ENCODE peak calls at places on chromosomes 5 and 9, in nine cellular contexts. N is H9, D is osteoblast, L is astrocyte, W is H1, E is HepG2, C is fibroblast of lung, T is mesendoderm, M is DND-41. O is an unnamed sample.

GRCh38 chr5:107320851-107321250 is 349.9 kb downstream of the EFNA5 start:
- DNase-seq in N (no peak), D (no peak), L (no peak), W (no peak), E (no peak), C (no peak), T (no peak), M (no peak), O (no peak)

GRCh38 chr9:36074870-36075532 is 38.3 kb downstream of the RECK start:
- DNase-seq in N (no peak), D (peak; percentile 17), L (peak; percentile 66), W (no peak), E (peak; percentile 17), C (peak; percentile 78), T (no peak), M (no peak), O (no peak)

GRCh38 chr5:58622884-58623871 is 40.3 kb downstream of the RAB3C start:
- DNase-seq in N (no peak), D (no peak), L (no peak), W (no peak), E (no peak), C (no peak), T (no peak), M (no peak), O (no peak)

GRCh38 chr5:23446436-23446835 is 61.0 kb upstream of the PRDM9 start:
- DNase-seq in N (no peak), D (no peak), L (no peak), W (no peak), E (no peak), C (peak; percentile 3), T (no peak), M (no peak), O (no peak)

GRCh38 chr9:98333703-98334582 is 78.5 kb upstream of the TBC1D2 start:
- DNase-seq in N (no peak), D (peak; percentile 74), L (peak; percentile 79), W (no peak), E (no peak), C (peak; percentile 81), T (no peak), M (no peak), O (no peak)

GRCh38 chr5:136058031-136058971 is 29.5 kb downstream of the TGFBI start:
- DNase-seq in N (peak; percentile 60), D (peak; percentile 93), L (peak; percentile 99), W (no peak), E (peak; percentile 99), C (peak; percentile 99), T (peak; percentile 93), M (no peak), O (no peak)

GRCh38 chr5:125277494-125278154 is 531.2 kb upstream of the ZNF608 start:
- DNase-seq in N (no peak), D (peak; percentile 75), L (peak; percentile 95), W (no peak), E (peak; percentile 14), C (peak; percentile 96), T (peak; percentile 48), M (no peak), O (no peak)

GRCh38 chr5:150661086-150661485 is at the start of gene MYOZ3:
- DNase-seq in N (peak; percentile 26), D (peak; percentile 73), L (no peak), W (no peak), E (no peak), C (no peak), T (peak; percentile 6), M (no peak), O (no peak)

DNA sequence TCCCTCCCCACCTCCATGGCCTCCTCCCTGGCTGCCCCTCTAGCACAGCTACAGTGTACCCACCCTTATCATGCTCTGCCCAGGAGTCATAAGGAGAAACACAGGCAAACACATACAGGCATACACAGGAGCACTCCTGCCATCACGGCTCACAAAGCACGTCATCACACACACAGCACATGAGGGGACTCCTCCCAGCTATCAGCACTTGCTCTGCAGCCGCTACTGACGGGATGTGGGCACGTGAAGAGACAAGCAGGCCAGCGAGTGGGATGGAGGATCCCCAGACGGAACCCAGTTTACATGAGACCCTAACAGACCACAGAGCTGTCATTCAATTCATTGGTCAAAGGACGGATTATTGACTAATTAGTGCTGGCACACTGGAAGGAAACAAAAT is 53.7 kb downstream of the SEMA4D start:
- DNase-seq in N (no peak), D (no peak), L (no peak), W (no peak), E (no peak), C (no peak), T (no peak), M (no peak), O (no peak)
- H3K79me2 ChIP-seq in N (peaks cover 6% of the 10 kb centered on the region), D (no peaks in the 10 kb centered on the region), L (no peaks in the 10 kb centered on the region), W (no peaks in the 10 kb centered on the region), E (no peaks in the 10 kb centered on the region), C (no peaks in the 10 kb centered on the region), T (no peaks in the 10 kb centered on the region), M (peaks cover 100% of the 10 kb centered on the region), O (no peaks in the 10 kb centered on the region)

DNA sequence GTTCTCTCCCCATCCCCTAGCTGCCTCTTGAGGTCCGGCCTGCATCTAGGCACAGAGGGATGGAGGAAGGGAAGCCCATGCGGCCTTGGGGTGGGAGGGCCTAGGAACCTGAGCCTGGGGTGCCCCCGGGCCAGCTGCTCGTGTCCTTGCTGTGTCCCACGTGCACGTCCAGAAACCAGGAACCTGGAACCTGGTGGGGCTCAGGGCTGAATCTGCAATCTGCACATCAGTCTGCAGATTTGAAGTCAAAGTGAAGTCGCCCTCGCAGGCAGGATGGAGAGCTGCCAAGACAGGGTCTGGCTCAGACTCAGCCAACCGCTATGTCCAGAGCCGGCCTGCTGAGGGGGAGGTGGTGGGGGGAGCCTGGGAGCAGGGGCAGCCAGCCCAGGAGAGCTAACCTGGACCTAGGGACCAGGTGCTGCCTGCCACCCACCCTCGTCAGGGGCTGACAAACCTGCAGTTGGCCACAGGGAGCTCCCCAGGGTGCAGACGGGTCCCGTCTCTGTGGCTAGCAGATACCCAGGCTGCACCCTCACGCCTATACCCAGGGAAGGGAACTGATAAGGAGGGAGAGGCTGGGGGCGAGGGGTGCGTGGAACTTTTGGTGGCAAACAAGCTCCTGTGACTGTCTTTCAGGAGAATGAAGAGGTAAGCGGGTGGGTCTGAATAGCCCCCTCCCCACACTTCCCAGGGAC is 103.5 kb upstream of the SIMC1 start:
- DNase-seq in N (no peak), D (no peak), L (no peak), W (no peak), E (no peak), C (no peak), T (no peak), M (no peak), O (peak; percentile 40)
- H3K27ac ChIP-seq in N (no peak overlapping the region), D (no peak overlapping the region), L (no peak overlapping the region), W (no peak overlapping the region), E (no peak overlapping the region), C (no peak overlapping the region), T (no peak overlapping the region), M (no peak overlapping the region), O (no peak overlapping the region)

GRCh38 chr9:113907282-113907681 is 31.2 kb downstream of the ZNF618 start:
- DNase-seq in N (no peak), D (peak; percentile 58), L (no peak), W (no peak), E (no peak), C (no peak), T (no peak), M (no peak), O (no peak)
- H3K79me2 ChIP-seq in N (no peaks in the 10 kb centered on the region), D (peaks cover 87% of the 10 kb centered on the region), L (peaks cover 91% of the 10 kb centered on the region), W (no peaks in the 10 kb centered on the region), E (no peaks in the 10 kb centered on the region), C (peaks cover 23% of the 10 kb centered on the region), T (peaks cover 5% of the 10 kb centered on the region), M (no peaks in the 10 kb centered on the region), O (no peaks in the 10 kb centered on the region)

GRCh38 chr5:14188778-14189177 is 45.6 kb downstream of the TRIO start:
- DNase-seq in N (no peak), D (no peak), L (peak; percentile 51), W (no peak), E (no peak), C (peak; percentile 59), T (no peak), M (no peak), O (no peak)

GRCh38 chr5:14186132-14186830 is 43.1 kb downstream of the TRIO start:
- DNase-seq in N (no peak), D (peak; percentile 11), L (peak; percentile 84), W (no peak), E (no peak), C (peak; percentile 89), T (no peak), M (no peak), O (no peak)

GRCh38 chr5:14189680-14190079 is 46.5 kb downstream of the TRIO start:
- DNase-seq in N (no peak), D (no peak), L (no peak), W (no peak), E (no peak), C (no peak), T (no peak), M (no peak), O (no peak)

GRCh38 chr5:14187157-14187556 is 44.0 kb downstream of the TRIO start:
- DNase-seq in N (no peak), D (no peak), L (no peak), W (no peak), E (no peak), C (no peak), T (no peak), M (no peak), O (no peak)

GRCh38 chr5:14187660-14188059 is 44.5 kb downstream of the TRIO start:
- DNase-seq in N (no peak), D (no peak), L (peak; percentile 53), W (no peak), E (no peak), C (peak; percentile 64), T (no peak), M (no peak), O (no peak)
- H3K27ac ChIP-seq in N (no peak overlapping the region), D (peak overlapping the region; percentile 91), L (peak overlapping the region; percentile 98), W (no peak overlapping the region), E (no peak overlapping the region), C (peak overlapping the region; percentile 63), T (no peak overlapping the region), M (no peak overlapping the region), O (no peak overlapping the region)

GRCh38 chr9:20466328-20467008 is 155.8 kb downstream of the MLLT3 start:
- DNase-seq in N (no peak), D (no peak), L (no peak), W (no peak), E (no peak), C (no peak), T (peak; percentile 21), M (no peak), O (no peak)

GRCh38 chr9:20464242-20464641 is 158.1 kb downstream of the MLLT3 start:
- DNase-seq in N (no peak), D (no peak), L (no peak), W (no peak), E (no peak), C (no peak), T (no peak), M (no peak), O (no peak)

GRCh38 chr9:20462410-20462809 is 159.9 kb downstream of the MLLT3 start:
- DNase-seq in N (no peak), D (no peak), L (no peak), W (no peak), E (no peak), C (no peak), T (peak; percentile 37), M (no peak), O (no peak)

DNA sequence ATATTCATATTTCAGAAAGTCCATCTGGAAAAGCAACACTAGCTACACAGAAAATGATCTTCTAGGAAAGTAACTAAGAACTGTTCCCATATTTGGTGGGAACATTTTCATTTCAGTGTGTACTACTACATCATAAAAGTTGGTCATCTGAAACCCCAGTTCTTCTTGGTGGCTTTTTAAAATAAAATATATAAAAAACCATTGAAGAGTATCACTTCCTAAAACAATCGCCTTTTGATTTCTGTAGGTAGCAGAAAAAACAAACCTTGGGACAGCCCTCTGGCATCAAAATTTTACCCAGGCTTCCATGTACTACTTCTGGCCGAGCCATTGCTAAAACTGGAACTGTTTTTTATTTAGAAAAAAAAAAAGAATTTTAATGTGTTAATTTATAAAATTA is 158.5 kb downstream of the MLLT3 start:
- DNase-seq in N (no peak), D (no peak), L (no peak), W (no peak), E (no peak), C (no peak), T (no peak), M (no peak), O (no peak)
- H3K79me2 ChIP-seq in N (no peaks in the 10 kb centered on the region), D (no peaks in the 10 kb centered on the region), L (no peaks in the 10 kb centered on the region), W (no peaks in the 10 kb centered on the region), E (no peaks in the 10 kb centered on the region), C (no peaks in the 10 kb centered on the region), T (no peaks in the 10 kb centered on the region), M (peaks cover 48% of the 10 kb centered on the region), O (no peaks in the 10 kb centered on the region)

O was measured in Karpas-422.